ENCODE peak calls at places on chromosomes 12 and 14, in six cellular contexts. Q is NCI-H2107; J is kidney epithelial cell; F is activated CD4-positive, alpha-beta T cell treated with anti-CD3 and anti-CD28 coated beads for 48 hours; D is H4; L is anterior cingulate cortex. G is an unnamed sample.

GRCh38 chr12:45732250-45732649 is 2.7 kb downstream of the ARID2 start:
- DNase-seq in J (no peak), F (no peak), Q (no peak), D (no peak), L (no peak), G (no peak)

GRCh38 chr14:63893701-63894458 is 41.1 kb downstream of the SYNE2 start:
- DNase-seq in J (peak), F (no peak), D (peak), L (no peak), Q (no peak), G (no peak)

GRCh38 chr14:47392351-47392750 is 283.1 kb downstream of the MDGA2 start:
- DNase-seq in D (no peak), F (no peak), L (no peak), J (no peak), Q (no peak), G (no peak)

GRCh38 chr12:3256103-3256551 is 178.9 kb downstream of the TSPAN9 start:
- DNase-seq in L (no peak), F (no peak), J (no peak), D (no peak), Q (no peak), G (no peak)

GRCh38 chr12:64990991-64991570 is 130.0 kb downstream of the WIF1 start:
- DNase-seq in Q (no peak), F (no peak), L (peak), J (peak), D (no peak), G (no peak)

GRCh38 chr12:15700595-15700994 is 88.6 kb downstream of the EPS8 start:
- DNase-seq in F (no peak), J (peak), D (peak), L (no peak), Q (no peak), G (no peak)

GRCh38 chr12:75289678-75290200 is 40.4 kb downstream of the CAPS2 start:
- DNase-seq in F (no peak), L (no peak), D (peak), J (peak), Q (no peak), G (no peak)

GRCh38 chr12:72179841-72180240 is 92.3 kb upstream of the TRHDE start:
- DNase-seq in J (no peak), D (no peak), Q (no peak), L (no peak), F (no peak), G (no peak)

GRCh38 chr12:127270193-127270592 is 996.8 kb upstream of the TMEM132C start:
- DNase-seq in Q (no peak), F (no peak), J (no peak), L (no peak), D (peak), G (no peak)

GRCh38 chr14:45486599-45486998 is 233.6 kb upstream of the MIS18BP1 start:
- DNase-seq in D (no peak), F (no peak), Q (no peak), L (no peak), J (no peak), G (no peak)

GRCh38 chr12:129614221-129614885 is 289.5 kb downstream of the TMEM132D start:
- DNase-seq in Q (no peak), J (peak), L (no peak), F (no peak), D (peak), G (no peak)

GRCh38 chr14:77158175-77158908 is 16.8 kb upstream of the ZDHHC22 start:
- DNase-seq in D (peak), F (no peak), J (no peak), L (peak), Q (peak), G (peak)

GRCh38 chr14:81066672-81067071 is 111.3 kb downstream of the TSHR start:
- DNase-seq in Q (no peak), D (no peak), F (no peak), L (no peak), J (no peak), G (no peak)

GRCh38 chr14:56803816-56804535 is 6.3 kb downstream of the OTX2 start:
- DNase-seq in J (no peak), Q (no peak), L (no peak), D (no peak), F (no peak), G (no peak)

GRCh38 chr12:92860521-92860920 is 68.6 kb downstream of the EEA1 start:
- DNase-seq in D (no peak), Q (no peak), F (no peak), L (no peak), J (no peak), G (no peak)

GRCh38 chr14:24839617-24840203 is 205.7 kb upstream of the GZMB start:
- DNase-seq in J (no peak), D (no peak), Q (no peak), F (no peak), L (no peak), G (no peak)

GRCh38 chr12:129520736-129521135 is 383.1 kb downstream of the TMEM132D start:
- DNase-seq in J (peak), F (no peak), Q (no peak), L (no peak), D (peak), G (no peak)

GRCh38 chr14:80538633-80539375 is 327.5 kb upstream of the DIO2 start:
- DNase-seq in F (no peak), Q (no peak), J (no peak), L (no peak), D (no peak), G (no peak)

GRCh38 chr12:117441751-117442150 is 80.3 kb upstream of the NOS1 start:
- DNase-seq in F (no peak), J (peak), D (peak), Q (no peak), L (peak), G (peak)

G was measured in midbrain.